ENCODE peak calls at places on chromosomes 4 and X, in seven cellular contexts. B, Z, X, K, Q, C and S are unnamed samples.

GRCh38 chr4:149997881-149998421 is 80.3 kb upstream of the DCLK2 start:
- DNase-seq in B (peak; percentile 25), Z (no peak), X (no peak), K (no peak), Q (peak; percentile 18), C (no peak), S (no peak)

GRCh38 chr4:154492288-154492687 is 689 bp upstream of the DCHS2 start:
- DNase-seq in B (no peak), Z (no peak), X (peak; percentile 8), K (no peak), Q (no peak), C (no peak), S (no peak)

GRCh38 chrX:139211568-139212182 is 318.9 kb upstream of the F9 start:
- DNase-seq in B (no peak), Z (no peak), X (no peak), K (peak; percentile 18), Q (no peak), C (no peak), S (no peak)

GRCh38 chrX:11967986-11968385 is 170.3 kb upstream of the FRMPD4 start:
- DNase-seq in B (no peak), Z (no peak), X (no peak), K (no peak), Q (no peak), C (no peak), S (peak; percentile 36)

GRCh38 chr4:25628441-25628840 is 27.2 kb upstream of the SLC34A2 start:
- DNase-seq in B (no peak), Z (no peak), X (no peak), K (no peak), Q (no peak), C (no peak), S (no peak)

GRCh38 chrX:9327747-9328145 is 137.1 kb upstream of the TBL1X start:
- DNase-seq in B (no peak), Z (no peak), X (no peak), K (no peak), Q (no peak), C (no peak), S (peak; percentile 42)

GRCh38 chrX:78708171-78708570 is 39.3 kb upstream of the LPAR4 start:
- DNase-seq in B (peak; percentile 1), Z (no peak), X (peak; percentile 1), K (no peak), Q (no peak), C (peak; percentile 41), S (no peak)

GRCh38 chr4:55008166-55009056 is 117.0 kb downstream of the KDR start:
- DNase-seq in B (no peak), Z (no peak), X (peak; percentile 31), K (peak; percentile 66), Q (no peak), C (peak; percentile 69), S (no peak)

GRCh38 chr4:912548-913279 is 19.4 kb downstream of the GAK start:
- DNase-seq in B (no peak), Z (no peak), X (no peak), K (no peak), Q (no peak), C (no peak), S (no peak)

GRCh38 chrX:154804564-154804956 is 725 bp downstream of the MPP1 start:
- DNase-seq in B (no peak), Z (no peak), X (peak; percentile 44), K (no peak), Q (no peak), C (no peak), S (no peak)

GRCh38 chrX:110847334-110847733 is 51.7 kb upstream of the CHRDL1 start:
- DNase-seq in B (peak; percentile 32), Z (peak; percentile 23), X (peak; percentile 54), K (peak; percentile 45), Q (peak; percentile 37), C (no peak), S (peak; percentile 7)
- TF ChIP-seq JUND in B (no peak), Z (no peak), X (no peak), K (no peak), Q (no peak), C (no peak), S (no peak)

DNA sequence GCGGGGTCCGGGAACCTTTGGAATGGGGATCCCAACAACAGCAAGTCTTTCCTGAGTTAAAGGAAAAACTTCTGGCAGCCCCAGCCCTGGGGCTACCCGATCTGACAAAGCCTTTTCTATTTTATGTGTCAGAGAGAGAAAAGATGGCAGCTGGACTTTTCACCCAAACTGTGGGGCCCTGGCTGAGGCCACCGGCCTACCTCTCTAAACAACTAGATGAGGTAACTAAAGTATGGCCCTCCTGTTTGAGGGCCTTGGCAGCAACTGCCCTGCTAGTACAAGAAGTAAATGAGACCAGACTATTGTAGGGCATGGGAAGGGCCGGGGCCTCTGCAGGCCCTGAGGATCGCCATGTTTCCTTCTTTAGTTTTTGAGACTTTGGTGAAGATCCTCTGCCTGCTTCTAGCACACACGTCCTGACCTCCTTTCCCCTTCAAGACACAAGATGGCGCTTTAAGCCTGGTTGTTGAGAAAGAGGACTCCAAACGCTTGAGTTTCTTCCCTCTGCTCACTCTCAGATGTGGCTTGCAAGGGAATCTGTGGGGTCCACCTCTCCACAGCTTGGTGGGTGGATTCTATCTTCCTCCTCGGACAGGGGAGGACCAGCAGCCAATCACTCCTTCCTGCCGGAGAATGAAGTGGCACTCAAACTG is 18.5 kb upstream of the DRD5 start:
- DNase-seq in B (peak; percentile 71), Z (peak; percentile 40), X (peak; percentile 59), K (peak; percentile 47), Q (peak; percentile 70), C (peak; percentile 67), S (peak; percentile 81)
- TF ChIP-seq JUND in B (no peak), Z (no peak), X (no peak), K (no peak), Q (no peak), C (no peak), S (no peak)

GRCh38 chr4:165367040-165367439 is 11.8 kb upstream of the CPE start:
- DNase-seq in B (peak; percentile 77), Z (no peak), X (no peak), K (no peak), Q (peak; percentile 22), C (no peak), S (no peak)
- TF ChIP-seq JUND in B (no peak), Z (no peak), X (no peak), K (no peak), Q (no peak), C (no peak), S (no peak)

GRCh38 chr4:142818476-142818875 is 27.6 kb downstream of the INPP4B start:
- DNase-seq in B (no peak), Z (no peak), X (no peak), K (no peak), Q (peak; percentile 32), C (no peak), S (no peak)
- TF ChIP-seq JUND in B (no peak), Z (no peak), X (no peak), K (no peak), Q (no peak), C (no peak), S (no peak)

DNA sequence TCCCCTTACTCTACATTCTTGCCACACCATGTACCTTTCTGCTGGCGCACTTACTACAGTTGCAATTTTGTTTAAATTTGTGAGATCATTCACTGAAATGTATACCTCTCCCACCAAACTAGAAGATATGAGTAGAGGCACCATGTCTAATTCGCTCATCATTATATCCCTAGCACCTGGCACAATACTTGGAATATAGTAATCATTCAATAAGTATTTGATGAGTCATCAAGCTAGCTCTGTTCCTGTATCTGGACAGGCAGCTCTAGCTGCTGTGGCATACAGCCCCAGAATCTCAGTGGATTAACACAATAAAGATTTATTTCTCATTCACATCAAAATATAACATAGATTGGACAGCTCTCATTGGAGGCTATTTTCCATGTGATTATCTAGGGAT is 245.9 kb downstream of the IDS start:
- DNase-seq in B (no peak), Z (no peak), X (no peak), K (no peak), Q (no peak), C (no peak), S (no peak)
- TF ChIP-seq JUND in B (no peak), Z (no peak), X (no peak), K (no peak), Q (no peak), C (no peak), S (no peak)

GRCh38 chr4:86948276-86948675 is 13.5 kb downstream of the AFF1 start:
- DNase-seq in B (no peak), Z (no peak), X (no peak), K (no peak), Q (no peak), C (no peak), S (no peak)
- TF ChIP-seq JUND in B (no peak), Z (no peak), X (no peak), K (no peak), Q (no peak), C (no peak), S (no peak)

GRCh38 chr4:128601992-128602695 is 207.4 kb upstream of the JADE1 start:
- DNase-seq in B (no peak), Z (no peak), X (no peak), K (peak; percentile 27), Q (no peak), C (peak; percentile 30), S (no peak)
- TF ChIP-seq JUND in B (no peak), Z (no peak), X (no peak), K (peak; percentile 65), Q (no peak), C (no peak), S (no peak)

GRCh38 chr4:7710126-7710525 is 229.5 kb downstream of the AFAP1 start:
- DNase-seq in B (no peak), Z (no peak), X (no peak), K (no peak), Q (no peak), C (no peak), S (no peak)
- TF ChIP-seq JUND in B (no peak), Z (no peak), X (no peak), K (no peak), Q (no peak), C (no peak), S (no peak)

GRCh38 chr4:82084747-82085146 is 289.0 kb downstream of the HNRNPD start:
- DNase-seq in B (no peak), Z (no peak), X (no peak), K (no peak), Q (no peak), C (no peak), S (no peak)
- TF ChIP-seq JUND in B (no peak), Z (no peak), X (no peak), K (no peak), Q (no peak), C (no peak), S (no peak)

GRCh38 chrX:41490446-41490845 is 43.3 kb downstream of the NYX start:
- DNase-seq in B (no peak), Z (no peak), X (no peak), K (no peak), Q (no peak), C (no peak), S (no peak)

DNA sequence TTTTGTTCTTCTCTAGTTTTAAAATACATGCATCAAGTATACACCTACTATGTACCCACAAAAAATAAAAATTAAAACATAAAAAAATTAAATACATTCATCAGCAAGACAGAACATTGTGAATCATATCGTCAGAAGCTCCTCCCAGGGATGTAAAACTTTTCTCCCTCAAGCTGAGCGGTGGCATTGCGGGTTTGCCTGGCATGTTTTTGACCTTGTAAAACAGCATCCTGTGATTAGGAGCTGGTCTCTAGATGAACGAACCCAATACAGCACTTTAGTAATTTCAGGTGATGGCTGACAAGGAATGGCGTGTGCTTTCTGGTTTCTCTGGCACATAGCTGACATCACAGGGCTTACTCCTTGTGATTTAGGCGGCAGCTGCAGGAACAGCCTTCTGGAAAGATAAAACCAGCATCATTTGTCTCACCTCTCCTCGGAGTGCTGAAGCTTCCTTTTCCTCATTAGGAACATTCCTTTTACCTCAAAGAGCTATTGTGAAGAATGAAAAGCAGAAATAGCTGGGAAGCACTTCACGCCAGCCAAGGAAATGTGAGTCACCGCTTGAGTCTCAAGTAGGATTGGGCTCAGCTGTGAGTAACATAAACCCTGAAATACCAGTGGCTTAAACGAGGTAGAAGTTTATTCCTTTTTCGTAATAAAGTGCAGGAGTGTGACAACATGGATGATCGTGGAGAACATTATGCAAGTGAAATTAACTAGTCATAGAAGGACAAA is 44.3 kb downstream of the NYX start:
- DNase-seq in B (no peak), Z (no peak), X (no peak), K (no peak), Q (peak; percentile 65), C (no peak), S (no peak)
- TF ChIP-seq JUND in B (no peak), Z (no peak), X (peak; percentile 44), K (no peak), Q (peak; percentile 64), C (peak; percentile 49), S (no peak)